ENCODE peak calls at places on chromosomes 12 and 14, in eight cellular contexts. One of them, this sample, is unnamed.

GRCh38 chr12:93347054-93347786 is 30.5 kb upstream of the NUDT4 start:
- DNase-seq in pancreas: no peak
- DNase-seq in adrenal gland: no peak
- DNase-seq in A549: no peak
- DNase-seq in upper lobe of left lung: no peak
- DNase-seq in IMR-90: no peak
- DNase-seq in prostate gland: no peak
- DNase-seq in CD4-positive, alpha-beta T cell: no peak
- DNase-seq in this sample: no peak

GRCh38 chr12:109723311-109723791 is 9.7 kb downstream of the FAM222A start:
- DNase-seq in adrenal gland: peak
- DNase-seq in pancreas: peak
- DNase-seq in upper lobe of left lung: no peak
- DNase-seq in IMR-90: no peak
- DNase-seq in A549: no peak
- DNase-seq in CD4-positive, alpha-beta T cell: no peak
- DNase-seq in prostate gland: peak
- DNase-seq in this sample: no peak

GRCh38 chr12:53965251-53966069 is 7.5 kb upstream of the HOXC11 start:
- DNase-seq in adrenal gland: no peak
- DNase-seq in CD4-positive, alpha-beta T cell: no peak
- DNase-seq in prostate gland: no peak
- DNase-seq in A549: no peak
- DNase-seq in upper lobe of left lung: no peak
- DNase-seq in IMR-90: no peak
- DNase-seq in pancreas: no peak
- DNase-seq in this sample: no peak

GRCh38 chr12:7495136-7495535 is 8.4 kb downstream of the CD163 start:
- DNase-seq in upper lobe of left lung: no peak
- DNase-seq in IMR-90: no peak
- DNase-seq in pancreas: no peak
- DNase-seq in prostate gland: no peak
- DNase-seq in A549: no peak
- DNase-seq in adrenal gland: no peak
- DNase-seq in CD4-positive, alpha-beta T cell: no peak
- DNase-seq in this sample: no peak

GRCh38 chr12:120199595-120200306 is 1.2 kb downstream of the RPLP0 start:
- DNase-seq in adrenal gland: peak
- DNase-seq in prostate gland: no peak
- DNase-seq in pancreas: no peak
- DNase-seq in CD4-positive, alpha-beta T cell: no peak
- DNase-seq in upper lobe of left lung: no peak
- DNase-seq in IMR-90: peak
- DNase-seq in A549: no peak
- DNase-seq in this sample: no peak

GRCh38 chr14:36313898-36314297 is 6.5 kb downstream of the MBIP start:
- DNase-seq in adrenal gland: no peak
- DNase-seq in IMR-90: no peak
- DNase-seq in prostate gland: no peak
- DNase-seq in upper lobe of left lung: no peak
- DNase-seq in CD4-positive, alpha-beta T cell: no peak
- DNase-seq in pancreas: no peak
- DNase-seq in A549: peak
- DNase-seq in this sample: no peak

GRCh38 chr14:99041820-99042174 is 230.2 kb downstream of the BCL11B start:
- DNase-seq in pancreas: no peak
- DNase-seq in upper lobe of left lung: no peak
- DNase-seq in CD4-positive, alpha-beta T cell: no peak
- DNase-seq in A549: no peak
- DNase-seq in IMR-90: no peak
- DNase-seq in prostate gland: no peak
- DNase-seq in adrenal gland: no peak
- DNase-seq in this sample: no peak

GRCh38 chr12:3218150-3218845 is 141.1 kb downstream of the TSPAN9 start:
- DNase-seq in upper lobe of left lung: peak
- DNase-seq in prostate gland: peak
- DNase-seq in adrenal gland: peak
- DNase-seq in pancreas: no peak
- DNase-seq in IMR-90: peak
- DNase-seq in CD4-positive, alpha-beta T cell: no peak
- DNase-seq in A549: no peak
- DNase-seq in this sample: peak

GRCh38 chr14:95132732-95133131 is 24.6 kb downstream of the DICER1 start:
- DNase-seq in prostate gland: no peak
- DNase-seq in pancreas: no peak
- DNase-seq in CD4-positive, alpha-beta T cell: no peak
- DNase-seq in adrenal gland: no peak
- DNase-seq in IMR-90: peak
- DNase-seq in A549: no peak
- DNase-seq in upper lobe of left lung: no peak
- DNase-seq in this sample: no peak

GRCh38 chr14:59358774-59359173 is 106.4 kb downstream of the GPR135 start:
- DNase-seq in adrenal gland: no peak
- DNase-seq in A549: no peak
- DNase-seq in pancreas: no peak
- DNase-seq in CD4-positive, alpha-beta T cell: no peak
- DNase-seq in IMR-90: no peak
- DNase-seq in prostate gland: no peak
- DNase-seq in upper lobe of left lung: no peak
- DNase-seq in this sample: no peak

GRCh38 chr14:59363545-59364226 is 101.5 kb downstream of the GPR135 start:
- DNase-seq in pancreas: no peak
- DNase-seq in adrenal gland: no peak
- DNase-seq in CD4-positive, alpha-beta T cell: no peak
- DNase-seq in IMR-90: peak
- DNase-seq in upper lobe of left lung: no peak
- DNase-seq in prostate gland: no peak
- DNase-seq in A549: peak
- DNase-seq in this sample: no peak

GRCh38 chr14:59362533-59362932 is 102.6 kb downstream of the GPR135 start:
- DNase-seq in pancreas: no peak
- DNase-seq in CD4-positive, alpha-beta T cell: no peak
- DNase-seq in adrenal gland: no peak
- DNase-seq in upper lobe of left lung: no peak
- DNase-seq in prostate gland: no peak
- DNase-seq in IMR-90: peak
- DNase-seq in A549: no peak
- DNase-seq in this sample: no peak

GRCh38 chr14:59359451-59360124 is 105.6 kb downstream of the GPR135 start:
- DNase-seq in pancreas: no peak
- DNase-seq in adrenal gland: no peak
- DNase-seq in A549: no peak
- DNase-seq in IMR-90: no peak
- DNase-seq in prostate gland: no peak
- DNase-seq in upper lobe of left lung: no peak
- DNase-seq in CD4-positive, alpha-beta T cell: no peak
- DNase-seq in this sample: no peak

DNA sequence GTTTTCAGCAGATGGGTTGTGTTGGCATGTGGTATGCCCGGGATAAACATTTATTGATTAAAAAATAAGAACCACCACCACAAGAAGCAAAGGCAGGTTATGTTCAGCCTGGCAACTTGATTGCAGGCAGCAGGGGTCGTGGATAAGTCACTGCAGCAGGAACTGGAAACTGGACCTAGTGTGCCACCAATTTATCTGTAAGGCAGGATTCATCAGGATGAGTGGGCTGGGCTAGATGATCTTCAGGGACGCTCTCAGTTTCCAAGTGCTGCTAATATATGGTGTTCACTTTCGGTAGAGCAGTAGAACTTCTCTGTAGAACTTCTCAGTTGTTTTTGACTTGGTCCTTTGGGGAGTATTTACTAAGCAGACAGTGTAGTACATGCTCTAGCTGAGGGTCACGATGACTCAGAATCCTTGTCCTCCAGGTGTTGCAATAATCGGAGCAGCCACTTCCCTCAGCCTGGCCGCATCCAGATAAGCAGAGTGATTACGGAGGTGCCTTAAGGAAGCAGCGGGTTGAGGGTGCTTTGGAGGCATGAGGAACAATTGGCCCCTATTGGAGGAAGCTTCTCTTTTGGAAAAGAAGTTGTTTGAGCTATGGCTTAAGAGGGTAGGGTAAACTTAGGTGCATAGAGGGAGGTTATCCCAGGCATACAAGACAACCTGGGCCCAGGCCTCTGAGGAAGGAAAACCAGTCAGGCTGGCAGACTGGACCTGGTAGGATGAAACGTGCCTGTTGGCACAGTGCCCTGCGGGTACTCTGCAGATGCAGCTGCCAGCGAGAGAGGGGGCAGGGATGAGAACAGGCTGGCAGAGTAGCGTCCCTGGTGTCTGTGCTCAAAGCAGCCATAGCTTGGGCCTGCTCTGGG is 104.0 kb downstream of the GPR135 start:
- DNase-seq in A549: peak
- DNase-seq in adrenal gland: peak
- DNase-seq in pancreas: peak
- DNase-seq in prostate gland: peak
- DNase-seq in IMR-90: peak
- DNase-seq in CD4-positive, alpha-beta T cell: no peak
- DNase-seq in upper lobe of left lung: peak
- DNase-seq in this sample: no peak
- TF ChIP-seq CTCF in A549: no peak
- TF ChIP-seq CTCF in adrenal gland: no peak
- TF ChIP-seq CTCF in pancreas: no peak
- TF ChIP-seq CTCF in prostate gland: no peak
- TF ChIP-seq CTCF in IMR-90: no peak
- TF ChIP-seq CTCF in CD4-positive, alpha-beta T cell: no peak
- TF ChIP-seq CTCF in upper lobe of left lung: no peak
- TF ChIP-seq CTCF in this sample: no peak

GRCh38 chr12:123363743-123364531 is 710 bp downstream of the SBNO1 start:
- DNase-seq in pancreas: peak
- DNase-seq in adrenal gland: peak
- DNase-seq in upper lobe of left lung: peak
- DNase-seq in CD4-positive, alpha-beta T cell: peak
- DNase-seq in A549: peak
- DNase-seq in IMR-90: no peak
- DNase-seq in prostate gland: no peak
- DNase-seq in this sample: peak
- TF ChIP-seq CTCF in pancreas: no peak
- TF ChIP-seq CTCF in adrenal gland: no peak
- TF ChIP-seq CTCF in upper lobe of left lung: no peak
- TF ChIP-seq CTCF in CD4-positive, alpha-beta T cell: no peak
- TF ChIP-seq CTCF in A549: no peak
- TF ChIP-seq CTCF in IMR-90: no peak
- TF ChIP-seq CTCF in prostate gland: no peak
- TF ChIP-seq CTCF in this sample: no peak

DNA sequence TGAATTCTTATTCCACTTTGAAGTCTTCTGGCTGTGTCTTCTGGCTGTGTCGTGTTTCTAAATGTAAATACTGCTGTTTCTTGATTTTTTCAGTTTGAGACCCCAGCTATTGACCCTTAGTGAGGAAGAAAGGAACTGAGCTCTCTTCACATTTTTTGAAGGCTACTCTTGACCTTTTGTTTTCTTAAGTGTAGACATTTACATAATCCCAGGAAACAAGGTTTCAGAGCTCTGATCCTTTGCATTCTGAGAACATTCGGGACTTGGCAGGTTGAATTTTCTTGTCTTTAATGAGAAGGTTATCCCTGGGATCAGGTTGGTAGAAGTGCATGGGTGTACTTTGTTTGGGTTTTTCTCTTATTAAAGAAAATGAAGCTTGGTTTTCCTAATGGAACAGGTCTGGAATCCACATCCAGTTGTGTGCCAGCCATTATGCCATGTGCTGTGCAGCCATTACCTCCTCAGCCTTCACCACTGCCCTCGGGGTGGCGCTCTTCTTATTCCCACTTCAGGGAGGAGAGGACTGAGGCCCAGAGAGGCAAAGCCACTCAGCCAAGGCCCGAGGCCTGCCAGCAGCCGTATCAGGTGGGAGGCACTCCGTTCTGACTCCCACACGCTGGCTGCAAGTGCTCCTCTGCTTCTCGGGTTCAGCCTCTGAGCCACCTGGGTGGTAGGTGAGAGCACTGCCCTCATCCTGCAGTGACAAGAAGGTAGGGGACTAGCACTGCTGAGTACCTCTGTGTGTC is 120.9 kb downstream of the BEGAIN start:
- DNase-seq in CD4-positive, alpha-beta T cell: no peak
- DNase-seq in adrenal gland: no peak
- DNase-seq in pancreas: no peak
- DNase-seq in IMR-90: no peak
- DNase-seq in A549: no peak
- DNase-seq in upper lobe of left lung: no peak
- DNase-seq in prostate gland: no peak
- DNase-seq in this sample: no peak
- TF ChIP-seq CTCF in CD4-positive, alpha-beta T cell: no peak
- TF ChIP-seq CTCF in adrenal gland: no peak
- TF ChIP-seq CTCF in pancreas: no peak
- TF ChIP-seq CTCF in IMR-90: no peak
- TF ChIP-seq CTCF in A549: no peak
- TF ChIP-seq CTCF in upper lobe of left lung: no peak
- TF ChIP-seq CTCF in prostate gland: no peak
- TF ChIP-seq CTCF in this sample: no peak

GRCh38 chr12:39697108-39697507 is 77.5 kb upstream of the ABCD2 start:
- DNase-seq in CD4-positive, alpha-beta T cell: no peak
- DNase-seq in prostate gland: no peak
- DNase-seq in adrenal gland: no peak
- DNase-seq in upper lobe of left lung: no peak
- DNase-seq in pancreas: no peak
- DNase-seq in IMR-90: no peak
- DNase-seq in A549: no peak
- DNase-seq in this sample: no peak

GRCh38 chr12:39692258-39692853 is 72.8 kb upstream of the ABCD2 start:
- DNase-seq in pancreas: no peak
- DNase-seq in adrenal gland: no peak
- DNase-seq in prostate gland: no peak
- DNase-seq in A549: no peak
- DNase-seq in IMR-90: no peak
- DNase-seq in upper lobe of left lung: no peak
- DNase-seq in CD4-positive, alpha-beta T cell: no peak
- DNase-seq in this sample: no peak
- TF ChIP-seq CTCF in pancreas: no peak
- TF ChIP-seq CTCF in adrenal gland: no peak
- TF ChIP-seq CTCF in prostate gland: peak
- TF ChIP-seq CTCF in A549: peak
- TF ChIP-seq CTCF in IMR-90: peak
- TF ChIP-seq CTCF in upper lobe of left lung: no peak
- TF ChIP-seq CTCF in CD4-positive, alpha-beta T cell: peak
- TF ChIP-seq CTCF in this sample: peak

DNA sequence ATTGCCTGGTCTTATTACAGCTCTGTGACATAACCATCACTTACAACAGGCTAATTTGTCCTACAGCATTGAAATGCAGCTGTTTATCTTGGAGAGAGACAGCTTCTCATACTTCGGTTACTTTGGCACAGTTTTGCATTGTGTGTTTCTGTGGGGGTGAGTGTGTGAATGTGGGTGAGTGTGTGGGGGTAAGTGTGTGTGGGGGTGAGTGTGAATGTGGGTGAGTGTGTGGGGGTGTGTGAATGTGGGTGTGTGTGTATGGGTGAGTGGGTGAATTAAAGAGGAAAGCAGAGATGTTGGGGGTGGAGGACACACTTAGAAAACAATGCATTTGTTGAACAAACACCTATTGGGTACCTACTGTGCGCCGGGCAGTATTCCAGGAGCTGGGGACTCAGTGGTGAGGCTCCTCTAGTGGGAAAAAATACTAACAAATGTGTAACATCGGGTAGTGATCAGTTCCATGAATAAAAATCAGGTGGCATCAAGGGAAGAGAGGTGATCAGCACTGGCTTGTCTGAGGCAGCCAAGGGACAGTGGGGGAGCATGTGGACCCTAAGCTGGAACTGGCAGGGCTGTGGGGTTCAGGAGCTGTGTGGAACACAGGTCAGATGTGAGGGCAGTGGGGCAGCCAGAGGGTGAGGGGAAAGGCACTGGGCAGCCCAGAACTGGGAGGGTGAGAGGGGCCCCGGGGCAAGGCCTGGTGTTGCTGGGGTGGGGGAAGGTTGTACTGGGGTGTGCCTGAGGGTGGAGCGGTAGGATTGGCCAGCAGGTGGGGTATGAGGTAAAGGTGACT is 44.1 kb upstream of the AMN start:
- DNase-seq in upper lobe of left lung: no peak
- DNase-seq in CD4-positive, alpha-beta T cell: no peak
- DNase-seq in A549: peak
- DNase-seq in IMR-90: no peak
- DNase-seq in adrenal gland: no peak
- DNase-seq in pancreas: no peak
- DNase-seq in prostate gland: no peak
- DNase-seq in this sample: no peak
- TF ChIP-seq CTCF in upper lobe of left lung: no peak
- TF ChIP-seq CTCF in CD4-positive, alpha-beta T cell: no peak
- TF ChIP-seq CTCF in A549: no peak
- TF ChIP-seq CTCF in IMR-90: no peak
- TF ChIP-seq CTCF in adrenal gland: no peak
- TF ChIP-seq CTCF in pancreas: no peak
- TF ChIP-seq CTCF in prostate gland: no peak
- TF ChIP-seq CTCF in this sample: no peak